ENCODE peak calls at places on chromosomes 7 and 10, in eight cellular contexts. A, V, N, J, H, X, E and F are unnamed samples.
A peak's percentile ranks its signal among the peaks of the same experiment; 100 is the strongest.

GRCh38 chr7:150716368-150716767 is at the start of gene GIMAP1:
- DNase-seq in A (no peak), N (peak; percentile 47), V (no peak), E (no peak), J (no peak), X (no peak), H (no peak), F (no peak)

GRCh38 chr7:55271069-55271468 is 94.1 kb upstream of the LANCL2 start:
- DNase-seq in V (no peak), E (peak; percentile 26), H (no peak), X (no peak), J (no peak), A (no peak), N (no peak), F (no peak)

GRCh38 chr7:152176797-152177196 is 151.3 kb downstream of the GALNT11 start:
- DNase-seq in V (no peak), J (no peak), N (no peak), X (no peak), A (peak; percentile 30), H (no peak), E (no peak), F (no peak)

GRCh38 chr7:1679966-1680730 is 10.1 kb downstream of the ELFN1 start:
- DNase-seq in H (no peak), A (no peak), V (no peak), N (no peak), J (no peak), E (no peak), X (no peak), F (no peak)

GRCh38 chr7:4058158-4058557 is 623.9 kb upstream of the FOXK1 start:
- DNase-seq in X (no peak), N (no peak), H (no peak), V (no peak), A (no peak), E (peak; percentile 6), J (no peak), F (no peak)

GRCh38 chr10:45437587-45438456 is 63.8 kb downstream of the ALOX5 start:
- DNase-seq in N (no peak), A (no peak), X (no peak), H (no peak), E (no peak), V (no peak), J (no peak), F (no peak)

GRCh38 chr7:3559178-3559765 is 258.2 kb downstream of the SDK1 start:
- DNase-seq in N (no peak), A (no peak), E (peak; percentile 97), V (no peak), H (peak; percentile 21), X (peak; percentile 85), J (peak; percentile 25), F (peak; percentile 14)

GRCh38 chr7:157253850-157254249 is 83.0 kb upstream of the DNAJB6 start:
- DNase-seq in H (peak; percentile 82), V (peak; percentile 62), E (no peak), N (no peak), X (no peak), A (no peak), J (peak; percentile 91), F (peak; percentile 87)

GRCh38 chr10:79360499-79361342 is 13.5 kb downstream of the PPIF start:
- DNase-seq in E (no peak), V (no peak), J (no peak), H (no peak), X (no peak), N (no peak), A (no peak), F (no peak)

GRCh38 chr10:93437000-93437945 is 44.9 kb downstream of the MYOF start:
- DNase-seq in E (peak; percentile 99), A (no peak), N (no peak), H (peak; percentile 94), X (peak; percentile 100), J (no peak), V (no peak), F (no peak)

GRCh38 chr7:13822678-13823077 is 166.8 kb downstream of the ETV1 start:
- DNase-seq in A (no peak), V (no peak), J (no peak), E (peak; percentile 53), N (no peak), H (no peak), X (peak; percentile 26), F (no peak)

GRCh38 chr7:140686921-140687320 is 9.6 kb upstream of the NDUFB2 start:
- DNase-seq in E (no peak), H (no peak), X (no peak), J (no peak), V (no peak), A (no peak), N (no peak), F (no peak)

GRCh38 chr10:30804478-30805055 is 175.0 kb upstream of the LYZL2 start:
- DNase-seq in X (peak; percentile 94), A (no peak), J (no peak), N (no peak), E (no peak), H (no peak), V (no peak), F (no peak)

GRCh38 chr7:134022512-134022911 is 104.6 kb upstream of the LRGUK start:
- DNase-seq in A (no peak), H (no peak), X (no peak), N (no peak), J (peak; percentile 34), E (no peak), V (peak; percentile 10), F (peak; percentile 81)

GRCh38 chr7:56053993-56054392 is 2.4 kb downstream of the CCT6A start:
- DNase-seq in N (no peak), E (no peak), A (no peak), J (no peak), H (no peak), X (no peak), V (no peak), F (no peak)

GRCh38 chr7:77310982-77311381 is 105.2 kb downstream of the GSAP start:
- DNase-seq in H (no peak), V (no peak), E (no peak), A (no peak), N (no peak), J (no peak), X (no peak), F (no peak)